ENCODE peak calls at places on chromosomes 13 and 19, in seven cellular contexts. D, Y, L, C, P, Z and V are unnamed samples.

GRCh38 chr19:15452111-15453047 is 2.6 kb upstream of the WIZ start:
- DNase-seq in D (peak), Y (peak), L (peak), C (peak), P (peak), Z (peak), V (no peak)

GRCh38 chr13:26992951-26993490 is 178.6 kb downstream of the USP12 start:
- DNase-seq in D (no peak), Y (no peak), L (no peak), C (no peak), P (no peak), Z (no peak), V (no peak)

GRCh38 chr19:1126984-1127760 is 23.4 kb downstream of the GPX4 start:
- DNase-seq in D (no peak), Y (no peak), L (no peak), C (no peak), P (no peak), Z (no peak), V (no peak)

GRCh38 chr19:38266981-38267597 is 2.7 kb downstream of the SPINT2 start:
- DNase-seq in D (peak), Y (no peak), L (peak), C (no peak), P (no peak), Z (no peak), V (no peak)

GRCh38 chr13:56975647-56976046 is 165.1 kb upstream of the PRR20A start:
- DNase-seq in D (no peak), Y (no peak), L (no peak), C (no peak), P (no peak), Z (no peak), V (no peak)

GRCh38 chr19:41994521-41994971 is 516 bp upstream of the ATP1A3 start:
- DNase-seq in D (no peak), Y (no peak), L (no peak), C (no peak), P (no peak), Z (no peak), V (no peak)

GRCh38 chr19:6020972-6021805 is 43.2 kb upstream of the RANBP3 start:
- DNase-seq in D (no peak), Y (peak), L (no peak), C (no peak), P (no peak), Z (peak), V (peak)

GRCh38 chr19:14248578-14249011 is 42.6 kb upstream of the ADGRL1 start:
- DNase-seq in D (no peak), Y (peak), L (peak), C (peak), P (peak), Z (no peak), V (no peak)

GRCh38 chr19:13619203-13619632 is 112.9 kb upstream of the CACNA1A start:
- DNase-seq in D (peak), Y (no peak), L (no peak), C (peak), P (no peak), Z (no peak), V (no peak)

GRCh38 chr13:43543331-43543730 is 243.4 kb downstream of the ENOX1 start:
- DNase-seq in D (no peak), Y (no peak), L (no peak), C (peak), P (no peak), Z (no peak), V (no peak)

GRCh38 chr13:29522044-29522685 is 73.3 kb downstream of the SLC7A1 start:
- DNase-seq in D (no peak), Y (no peak), L (peak), C (peak), P (no peak), Z (no peak), V (no peak)

GRCh38 chr19:36986131-36986530 is 70.0 kb downstream of the ZNF568 start:
- DNase-seq in D (no peak), Y (no peak), L (no peak), C (no peak), P (no peak), Z (no peak), V (no peak)

GRCh38 chr13:35190241-35190640 is 248.2 kb downstream of the NBEA start:
- DNase-seq in D (no peak), Y (no peak), L (peak), C (peak), P (no peak), Z (no peak), V (no peak)

GRCh38 chr19:42253245-42254082 is 1.5 kb downstream of the ERF start:
- DNase-seq in D (peak), Y (peak), L (peak), C (peak), P (peak), Z (peak), V (no peak)

GRCh38 chr19:16627194-16627927 is 643 bp downstream of the MED26 start:
- DNase-seq in D (no peak), Y (peak), L (no peak), C (no peak), P (peak), Z (no peak), V (no peak)

GRCh38 chr13:87123987-87124784 is 547.0 kb upstream of the SLITRK5 start:
- DNase-seq in D (peak), Y (no peak), L (peak), C (peak), P (peak), Z (no peak), V (no peak)

GRCh38 chr13:46596501-46596900 is 43.5 kb downstream of the LRCH1 start:
- DNase-seq in D (peak), Y (no peak), L (no peak), C (no peak), P (no peak), Z (no peak), V (no peak)

GRCh38 chr19:39126593-39127187 is 1.1 kb downstream of the PAK4 start:
- DNase-seq in D (peak), Y (peak), L (peak), C (peak), P (no peak), Z (peak), V (no peak)

GRCh38 chr13:57264965-57265364 is 98.0 kb downstream of the PRR20E start:
- DNase-seq in D (no peak), Y (no peak), L (no peak), C (no peak), P (peak), Z (no peak), V (no peak)

GRCh38 chr19:18941628-18942354 is 774 bp upstream of the HOMER3 start:
- DNase-seq in D (no peak), Y (no peak), L (no peak), C (no peak), P (no peak), Z (no peak), V (no peak)

GRCh38 chr19:36524617-36525016 is 3.5 kb downstream of the ZNF260 start:
- DNase-seq in D (no peak), Y (no peak), L (no peak), C (no peak), P (no peak), Z (no peak), V (no peak)

GRCh38 chr13:113923376-113924063 is 50.4 kb downstream of the C13orf46 start:
- DNase-seq in D (no peak), Y (no peak), L (no peak), C (no peak), P (no peak), Z (no peak), V (no peak)

GRCh38 chr13:109586509-109587346 is 199.7 kb downstream of the IRS2 start:
- DNase-seq in D (no peak), Y (no peak), L (no peak), C (no peak), P (peak), Z (peak), V (no peak)

GRCh38 chr19:41734585-41734984 is 20.7 kb upstream of the CEACAM6 start:
- DNase-seq in D (no peak), Y (peak), L (no peak), C (no peak), P (no peak), Z (peak), V (no peak)

GRCh38 chr13:75946746-75947397 is 310.7 kb downstream of the LMO7 start:
- DNase-seq in D (no peak), Y (no peak), L (no peak), C (no peak), P (no peak), Z (no peak), V (no peak)

GRCh38 chr19:12834418-12834943 is at the start of gene RTBDN:
- DNase-seq in D (no peak), Y (no peak), L (no peak), C (no peak), P (no peak), Z (no peak), V (no peak)

GRCh38 chr19:7348587-7349230 is at the start of gene ARHGEF18:
- DNase-seq in D (no peak), Y (peak), L (no peak), C (no peak), P (no peak), Z (no peak), V (no peak)

GRCh38 chr19:45577111-45577905 is 7.3 kb downstream of the OPA3 start:
- DNase-seq in D (peak), Y (peak), L (peak), C (peak), P (no peak), Z (peak), V (no peak)

GRCh38 chr19:31312004-31312403 is 37.2 kb downstream of the TSHZ3 start:
- DNase-seq in D (peak), Y (no peak), L (peak), C (peak), P (no peak), Z (no peak), V (no peak)

GRCh38 chr19:33175886-33176669 is 18.1 kb upstream of the LRP3 start:
- DNase-seq in D (peak), Y (no peak), L (peak), C (peak), P (peak), Z (no peak), V (peak)

GRCh38 chr13:23778007-23778687 is 111.1 kb downstream of the MIPEP start:
- DNase-seq in D (no peak), Y (no peak), L (no peak), C (peak), P (no peak), Z (no peak), V (no peak)

GRCh38 chr13:80458546-80458945 is 117.6 kb upstream of the SPRY2 start:
- DNase-seq in D (no peak), Y (no peak), L (peak), C (peak), P (no peak), Z (no peak), V (no peak)

GRCh38 chr13:53151692-53152421 is 123.2 kb downstream of the OLFM4 start:
- DNase-seq in D (no peak), Y (no peak), L (peak), C (peak), P (peak), Z (peak), V (no peak)
- TF ChIP-seq CTCF in D (peak), Y (peak), L (peak), C (peak), P (peak), Z (peak), V (peak)

GRCh38 chr13:37966266-37966665 is 96.7 kb upstream of the TRPC4 start:
- DNase-seq in D (no peak), Y (no peak), L (no peak), C (no peak), P (no peak), Z (no peak), V (no peak)

GRCh38 chr13:37956536-37956935 is 87.0 kb upstream of the TRPC4 start:
- DNase-seq in D (peak), Y (no peak), L (no peak), C (no peak), P (no peak), Z (no peak), V (no peak)

GRCh38 chr13:37959284-37959683 is 89.7 kb upstream of the TRPC4 start:
- DNase-seq in D (no peak), Y (no peak), L (no peak), C (no peak), P (no peak), Z (no peak), V (no peak)

DNA sequence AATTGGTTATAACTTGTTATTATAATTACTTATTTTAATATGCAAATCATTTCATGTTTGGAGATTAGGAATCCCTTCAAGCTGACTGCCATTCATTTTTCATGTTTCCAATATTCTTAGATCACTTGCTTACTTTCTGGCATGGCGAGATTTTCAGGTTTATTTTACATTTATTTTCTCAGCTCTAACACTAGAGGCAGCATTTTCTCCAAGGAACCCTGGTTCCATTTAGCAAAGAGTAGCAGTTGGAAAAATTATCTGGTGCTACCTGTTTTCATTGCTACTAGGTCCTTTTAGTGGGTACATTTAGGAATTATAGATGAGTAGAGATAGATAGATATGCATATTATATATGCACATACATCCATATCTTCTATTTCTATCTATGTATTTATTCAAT is 90.9 kb upstream of the TRPC4 start:
- DNase-seq in D (no peak), Y (no peak), L (peak), C (no peak), P (no peak), Z (no peak), V (no peak)
- TF ChIP-seq CTCF in D (peak), Y (no peak), L (peak), C (peak), P (peak), Z (no peak), V (peak)

GRCh38 chr19:57389730-57390598 is at the start of gene ZNF548:
- DNase-seq in D (peak), Y (peak), L (peak), C (peak), P (peak), Z (peak), V (peak)
- TF ChIP-seq CTCF in D (no peak), Y (no peak), L (peak), C (peak), P (peak), Z (peak), V (peak)

GRCh38 chr19:11227201-11227886 is 12.1 kb upstream of the ANGPTL8 start:
- DNase-seq in D (no peak), Y (no peak), L (no peak), C (no peak), P (no peak), Z (no peak), V (no peak)
- TF ChIP-seq CTCF in D (peak), Y (no peak), L (peak), C (no peak), P (no peak), Z (no peak), V (peak)

GRCh38 chr19:46716013-46716671 is 772 bp downstream of the PRKD2 start:
- DNase-seq in D (no peak), Y (peak), L (no peak), C (no peak), P (peak), Z (peak), V (no peak)
- TF ChIP-seq CTCF in D (no peak), Y (no peak), L (no peak), C (no peak), P (no peak), Z (no peak), V (peak)

DNA sequence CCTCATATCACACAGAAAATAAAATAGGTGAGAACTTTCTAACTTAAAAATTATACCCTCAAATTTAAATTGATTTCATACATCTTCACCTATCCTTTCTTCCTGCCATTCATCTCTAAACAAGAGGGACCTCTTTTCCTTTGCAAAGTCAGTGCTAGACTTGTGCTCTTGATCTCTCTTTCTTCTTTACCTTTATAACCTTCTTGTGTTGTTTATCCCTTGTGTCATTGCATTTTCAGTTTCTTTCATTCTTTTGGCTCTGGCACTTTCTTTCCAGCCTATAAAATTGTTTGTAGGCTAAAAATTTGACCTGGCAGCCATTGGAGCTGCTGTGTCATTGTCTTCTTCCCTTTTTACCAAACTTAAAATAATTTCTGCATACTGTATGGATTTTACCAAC is 190.1 kb downstream of the GPC5 start:
- DNase-seq in D (no peak), Y (no peak), L (no peak), C (no peak), P (no peak), Z (no peak), V (no peak)
- TF ChIP-seq CTCF in D (no peak), Y (no peak), L (no peak), C (no peak), P (no peak), Z (no peak), V (no peak)

GRCh38 chr13:36420437-36420891 is 11.8 kb upstream of the CCNA1 start:
- DNase-seq in D (peak), Y (peak), L (peak), C (peak), P (peak), Z (peak), V (no peak)
- TF ChIP-seq CTCF in D (peak), Y (peak), L (peak), C (peak), P (peak), Z (peak), V (peak)

GRCh38 chr13:99646866-99647592 is 145.8 kb downstream of the TM9SF2 start:
- DNase-seq in D (no peak), Y (no peak), L (no peak), C (no peak), P (no peak), Z (no peak), V (no peak)

GRCh38 chr13:99647593-99647980 is 146.3 kb downstream of the TM9SF2 start:
- DNase-seq in D (no peak), Y (no peak), L (no peak), C (no peak), P (no peak), Z (no peak), V (no peak)

GRCh38 chr13:99650410-99650809 is 149.1 kb downstream of the TM9SF2 start:
- DNase-seq in D (no peak), Y (no peak), L (no peak), C (no peak), P (no peak), Z (no peak), V (no peak)

GRCh38 chr13:99648266-99648665 is 147.0 kb downstream of the TM9SF2 start:
- DNase-seq in D (no peak), Y (no peak), L (no peak), C (no peak), P (no peak), Z (no peak), V (no peak)

DNA sequence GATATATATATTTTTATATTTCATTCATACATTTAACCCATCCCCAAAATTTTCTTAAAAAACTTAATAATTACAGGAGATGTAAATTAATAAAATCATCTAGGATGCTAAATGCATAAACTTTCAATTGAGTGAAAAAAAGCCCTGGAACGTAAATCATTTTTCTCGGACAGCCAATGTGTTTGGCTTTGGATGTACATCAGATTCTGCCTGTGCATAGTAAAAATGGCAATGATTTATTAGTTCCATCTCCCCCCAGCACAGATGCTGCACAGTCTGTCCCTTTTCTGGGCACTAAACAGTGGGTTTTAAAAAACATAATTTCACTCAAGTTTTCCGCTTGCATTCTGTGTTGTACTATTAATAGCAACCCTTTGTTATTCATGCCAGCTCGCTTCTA is 147.6 kb downstream of the TM9SF2 start:
- DNase-seq in D (no peak), Y (no peak), L (no peak), C (no peak), P (no peak), Z (no peak), V (no peak)
- TF ChIP-seq CTCF in D (no peak), Y (no peak), L (no peak), C (no peak), P (no peak), Z (no peak), V (no peak)

GRCh38 chr13:99087130-99087953 is 109.5 kb upstream of the DOCK9 start:
- DNase-seq in D (peak), Y (peak), L (peak), C (peak), P (peak), Z (peak), V (peak)
- TF ChIP-seq CTCF in D (no peak), Y (peak), L (peak), C (no peak), P (peak), Z (peak), V (peak)

GRCh38 chr13:71089105-71089504 is 777.9 kb downstream of the DACH1 start:
- DNase-seq in D (no peak), Y (no peak), L (no peak), C (no peak), P (no peak), Z (no peak), V (no peak)
- TF ChIP-seq CTCF in D (no peak), Y (no peak), L (no peak), C (no peak), P (no peak), Z (no peak), V (no peak)